ENCODE peak calls at places on chromosomes 11 and 22, in five cellular contexts. M is IMR-90, O is A549, R is ovary, Q is heart left ventricle. K is an unnamed sample. For H3K4me1, the result is how much of the 10 kb centered on the place peaks cover.

GRCh38 chr11:126352934-126353801 is 2.3 kb upstream of the ST3GAL4 start:
- DNase-seq in M (peak), O (no peak), R (no peak), Q (no peak), K (no peak)

GRCh38 chr11:2086239-2087040 is 52.7 kb downstream of the IGF2 start:
- DNase-seq in M (no peak), O (no peak), R (peak), Q (no peak), K (peak)

GRCh38 chr22:18978506-18978905 is 42.4 kb upstream of the PRODH start:
- DNase-seq in M (no peak), O (no peak), R (no peak), Q (no peak), K (no peak)

GRCh38 chr11:120332822-120333716 is 3.1 kb upstream of the ARHGEF12 start:
- DNase-seq in M (no peak), O (no peak), R (no peak), Q (no peak), K (no peak)

GRCh38 chr11:17401841-17402240 is 13.4 kb upstream of the KCNJ11 start:
- DNase-seq in M (no peak), O (no peak), R (no peak), Q (no peak), K (no peak)

GRCh38 chr11:71491531-71492329 is 35.3 kb upstream of the KRTAP5-7 start:
- DNase-seq in M (no peak), O (no peak), R (no peak), Q (peak), K (no peak)

GRCh38 chr11:84264066-84264465 is 977.9 kb upstream of the CCDC90B start:
- DNase-seq in M (no peak), O (no peak), R (no peak), Q (no peak), K (no peak)

GRCh38 chr11:32131321-32131720 is 40.4 kb downstream of the RCN1 start:
- DNase-seq in M (peak), O (no peak), R (no peak), Q (no peak), K (no peak)

GRCh38 chr11:94737171-94737611 is 31.0 kb upstream of the AMOTL1 start:
- DNase-seq in M (peak), O (no peak), R (no peak), Q (no peak), K (no peak)

GRCh38 chr22:20610243-20610686 is 102.9 kb downstream of the MED15 start:
- DNase-seq in M (no peak), O (no peak), R (no peak), Q (no peak), K (no peak)

GRCh38 chr11:862028-862703 is 19.5 kb downstream of the TSPAN4 start:
- DNase-seq in M (no peak), O (no peak), R (peak), Q (no peak), K (no peak)

GRCh38 chr11:19714387-19715363 is 2.0 kb downstream of the NAV2 start:
- DNase-seq in M (peak), O (no peak), R (no peak), Q (peak), K (no peak)

GRCh38 chr11:88535916-88536547 is 198.5 kb upstream of the CTSC start:
- DNase-seq in M (peak), O (peak), R (no peak), Q (no peak), K (no peak)

GRCh38 chr11:115941481-115941993 is 437.3 kb upstream of the CADM1 start:
- DNase-seq in M (peak), O (no peak), R (peak), Q (peak), K (no peak)

GRCh38 chr11:8338138-8338537 is 74.5 kb upstream of the LMO1 start:
- DNase-seq in M (peak), O (peak), R (peak), Q (peak), K (peak)

GRCh38 chr22:25169278-25170031 is 30.2 kb upstream of the CRYBB3 start:
- DNase-seq in M (no peak), O (no peak), R (no peak), Q (no peak), K (no peak)

GRCh38 chr22:36156515-36157419 is 3.8 kb downstream of the APOL3 start:
- DNase-seq in M (peak), O (no peak), R (peak), Q (peak), K (peak)

GRCh38 chr11:12524865-12525264 is 147.5 kb downstream of the PARVA start:
- DNase-seq in M (no peak), O (no peak), R (no peak), Q (no peak), K (no peak)

GRCh38 chr11:12120031-12121008 is 9.9 kb downstream of the MICAL2 start:
- DNase-seq in M (peak), O (no peak), R (no peak), Q (no peak), K (no peak)

GRCh38 chr11:67119577-67120391 is 721 bp downstream of the KDM2A start:
- DNase-seq in M (no peak), O (peak), R (peak), Q (peak), K (peak)

GRCh38 chr22:38240734-38241252 is 32.0 kb downstream of the TMEM184B start:
- DNase-seq in M (peak), O (peak), R (peak), Q (no peak), K (peak)

GRCh38 chr11:121800704-121801516 is 315.1 kb downstream of the BLID start:
- DNase-seq in M (no peak), O (no peak), R (peak), Q (no peak), K (no peak)

GRCh38 chr11:118771481-118772278 is 19.3 kb downstream of the DDX6 start:
- DNase-seq in M (no peak), O (no peak), R (no peak), Q (no peak), K (no peak)

GRCh38 chr11:31779268-31779879 is 31.7 kb downstream of the PAX6 start:
- DNase-seq in M (peak), O (no peak), R (no peak), Q (no peak), K (no peak)

GRCh38 chr11:119363874-119364590 is 17.5 kb downstream of the USP2 start:
- DNase-seq in M (no peak), O (peak), R (peak), Q (peak), K (peak)

GRCh38 chr11:33777906-33778305 is 3.6 kb upstream of the FBXO3 start:
- DNase-seq in M (no peak), O (no peak), R (no peak), Q (no peak), K (no peak)

GRCh38 chr22:21780259-21780658 is 44.7 kb upstream of the YPEL1 start:
- DNase-seq in M (no peak), O (no peak), R (no peak), Q (no peak), K (no peak)

GRCh38 chr11:39745401-39745800 is 1714.1 kb downstream of the LRRC4C start:
- DNase-seq in M (no peak), O (no peak), R (no peak), Q (no peak), K (no peak)

GRCh38 chr11:77047007-77047927 is 13.1 kb downstream of the B3GNT6 start:
- DNase-seq in M (peak), O (peak), R (peak), Q (peak), K (peak)

GRCh38 chr11:69630009-69630870 is 10.7 kb upstream of the CCND1 start:
- DNase-seq in M (no peak), O (no peak), R (no peak), Q (no peak), K (no peak)

GRCh38 chr11:69627551-69627950 is 13.4 kb upstream of the CCND1 start:
- DNase-seq in M (no peak), O (no peak), R (no peak), Q (no peak), K (no peak)

GRCh38 chr11:69620663-69621290 is 20.2 kb upstream of the CCND1 start:
- DNase-seq in M (no peak), O (no peak), R (no peak), Q (no peak), K (no peak)

GRCh38 chr11:69624293-69624692 is 16.7 kb upstream of the CCND1 start:
- DNase-seq in M (no peak), O (no peak), R (no peak), Q (no peak), K (no peak)

GRCh38 chr11:69625476-69625875 is 15.5 kb upstream of the CCND1 start:
- DNase-seq in M (no peak), O (no peak), R (no peak), Q (no peak), K (no peak)
- H3K4me1 ChIP-seq in M (under half), O (under half), R (under half), Q (under half), K (under half)

DNA sequence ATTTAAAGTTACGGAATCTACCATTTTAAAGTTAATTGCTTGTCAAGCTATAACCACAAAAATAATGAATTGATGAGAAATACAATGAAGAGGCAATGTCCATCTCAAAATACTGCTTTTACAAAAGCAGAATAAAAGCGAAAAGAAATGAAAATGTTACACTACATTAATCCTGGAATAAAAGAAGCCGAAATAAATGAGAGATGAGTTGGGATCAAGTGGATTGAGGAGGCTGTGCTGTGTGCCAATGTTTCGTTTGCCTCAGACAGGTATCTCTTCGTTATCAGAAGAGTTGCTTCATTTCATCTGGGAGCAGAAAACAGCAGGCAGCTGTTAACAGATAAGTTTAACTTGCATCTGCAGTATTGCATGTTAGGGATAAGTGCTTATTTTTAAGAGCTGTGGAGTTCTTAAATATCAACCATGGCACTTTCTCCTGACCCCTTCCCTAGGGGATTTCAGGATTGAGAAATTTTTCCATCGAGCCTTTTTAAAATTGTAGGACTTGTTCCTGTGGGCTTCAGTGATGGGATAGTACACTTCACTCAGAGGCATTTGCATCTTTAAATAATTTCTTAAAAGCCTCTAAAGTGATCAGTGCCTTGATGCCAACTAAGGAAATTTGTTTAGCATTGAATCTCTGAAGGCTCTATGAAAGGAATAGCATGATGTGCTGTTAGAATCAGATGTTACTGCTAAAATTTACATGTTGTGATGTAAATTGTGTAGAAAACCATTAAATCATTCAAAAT is 4.2 kb downstream of the MALAT1 start:
- DNase-seq in M (peak), O (no peak), R (no peak), Q (no peak), K (no peak)
- TF ChIP-seq POLR2A in M (no peak), O (no peak), R (no peak), Q (peak), K (peak)

DNA sequence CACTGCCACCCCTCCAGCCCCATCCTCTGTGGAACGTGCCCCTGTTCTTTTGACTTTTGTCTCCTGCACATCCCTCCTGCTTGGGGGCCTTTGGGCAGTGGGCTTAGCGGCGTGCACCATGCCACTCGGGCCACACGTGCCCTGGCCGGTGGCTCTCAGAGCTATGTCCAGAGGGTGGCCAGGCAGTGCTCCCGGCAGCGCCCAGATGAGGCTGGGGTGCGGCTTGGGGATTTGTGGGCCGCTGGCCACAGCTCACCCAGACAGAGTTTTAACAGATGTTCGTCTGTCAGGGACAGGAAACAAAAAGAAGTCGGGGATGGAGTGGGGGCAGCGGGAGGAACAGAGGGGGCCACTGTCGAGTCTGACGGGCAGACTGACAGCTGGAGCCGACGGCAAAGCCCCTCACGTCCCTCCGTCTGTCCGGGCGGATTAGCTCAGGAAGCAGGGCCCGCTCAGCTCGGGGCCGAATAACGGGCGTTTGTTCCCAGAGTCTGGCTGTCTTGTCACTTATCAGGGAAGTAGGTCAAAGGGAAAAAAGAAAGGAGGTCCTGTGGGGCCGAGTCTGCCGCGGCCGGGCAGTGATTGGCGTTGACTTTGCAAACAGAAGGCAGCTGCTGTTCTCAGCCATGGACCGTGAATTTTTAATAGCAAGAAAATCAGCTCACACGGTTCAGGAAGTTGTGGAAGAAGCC is 61.6 kb downstream of the LRP5 start:
- DNase-seq in M (peak), O (no peak), R (peak), Q (peak), K (peak)
- H3K4me3 ChIP-seq in M (no peak), O (no peak), R (peak), Q (no peak), K (peak)

GRCh38 chr11:125170001-125170405 is 5.5 kb downstream of the PKNOX2 start:
- DNase-seq in M (peak), O (no peak), R (peak), Q (no peak), K (no peak)

GRCh38 chr11:125167954-125168821 is 3.6 kb downstream of the PKNOX2 start:
- DNase-seq in M (peak), O (no peak), R (no peak), Q (no peak), K (no peak)

GRCh38 chr11:125171974-125172373 is 7.4 kb downstream of the PKNOX2 start:
- DNase-seq in M (no peak), O (no peak), R (no peak), Q (no peak), K (no peak)

GRCh38 chr11:125168875-125169537 is 4.5 kb downstream of the PKNOX2 start:
- DNase-seq in M (peak), O (no peak), R (peak), Q (no peak), K (no peak)

DNA sequence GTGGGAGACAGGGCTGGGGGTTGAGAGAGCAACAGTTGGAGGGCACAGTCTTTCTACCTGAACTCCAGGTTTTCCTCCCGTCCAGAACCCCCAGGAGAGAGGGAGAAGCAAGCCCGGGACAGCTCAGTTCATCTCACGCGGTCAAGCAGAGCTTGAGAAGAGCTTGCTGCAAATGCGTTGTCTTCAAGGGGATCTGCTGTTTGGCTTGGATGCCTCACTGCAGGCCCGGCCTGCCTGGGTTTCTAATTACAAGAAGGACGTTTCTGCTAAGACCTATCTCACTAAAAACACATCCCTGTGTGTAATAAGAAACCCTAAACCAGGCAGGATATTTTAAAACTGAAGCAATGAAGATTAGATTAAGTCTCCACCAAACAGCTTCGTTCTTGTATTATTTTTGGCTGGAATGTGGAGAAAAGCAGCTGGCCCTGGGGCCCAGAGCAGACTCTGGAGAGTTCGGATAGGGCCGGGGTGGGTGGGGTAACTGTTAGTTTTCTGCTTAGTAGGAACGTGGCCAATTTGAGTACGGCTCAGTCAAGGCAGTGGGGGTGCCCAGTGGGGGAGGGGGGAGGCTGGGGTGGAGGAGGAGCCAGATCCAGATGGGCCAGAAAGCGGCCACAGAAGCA is 6.0 kb downstream of the PKNOX2 start:
- DNase-seq in M (peak), O (no peak), R (peak), Q (peak), K (no peak)
- H3K4me1 ChIP-seq in M (under half), O (under half), R (under half), Q (under half), K (under half)

DNA sequence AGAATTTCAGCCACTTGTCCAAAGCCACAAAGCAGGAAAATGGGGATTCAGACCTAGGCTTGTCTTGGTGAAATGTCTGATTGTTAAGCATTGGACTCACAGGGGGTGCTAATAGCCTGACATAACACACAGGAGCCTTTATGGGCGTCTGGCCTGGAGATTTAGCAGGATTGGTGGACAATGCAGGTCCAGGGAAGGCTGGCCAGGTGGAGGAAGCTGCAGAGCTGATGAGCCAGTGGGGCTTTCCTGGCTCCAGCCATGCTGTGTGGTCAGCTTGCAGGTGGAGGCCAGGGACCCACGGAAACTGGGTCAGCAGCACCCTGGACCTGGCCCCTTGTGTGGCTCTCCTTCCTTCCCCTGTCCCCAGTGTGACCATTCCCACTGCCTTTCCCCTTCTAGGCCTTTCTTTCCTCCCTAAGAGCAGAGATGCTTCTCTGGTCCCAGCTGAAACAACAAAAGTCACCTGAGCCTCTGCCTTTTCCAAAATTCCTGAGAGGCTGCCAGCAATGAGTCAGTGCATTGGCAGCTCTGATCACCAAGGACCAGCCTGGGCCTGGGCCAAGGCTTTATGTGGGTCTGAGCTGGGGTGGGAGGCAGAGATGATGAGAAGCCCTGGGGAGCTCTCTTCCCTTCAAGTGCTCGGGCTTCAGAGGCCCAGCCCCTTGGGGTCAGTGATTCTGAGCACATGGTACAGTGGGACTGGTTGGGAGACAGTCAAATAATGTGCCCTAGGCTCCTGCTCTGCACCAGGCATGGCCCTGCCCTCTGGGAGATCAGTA is 85.2 kb downstream of the CCDC81 start:
- DNase-seq in M (peak), O (peak), R (peak), Q (peak), K (no peak)
- TF ChIP-seq POLR2A in M (no peak), O (no peak), R (no peak), Q (no peak), K (no peak)

GRCh38 chr22:42680648-42681047 is 31.5 kb upstream of the CYB5R3 start:
- DNase-seq in M (peak), O (peak), R (no peak), Q (no peak), K (no peak)
- H3K4me3 ChIP-seq in M (no peak), O (no peak), R (no peak), Q (no peak), K (no peak)

K was measured in Peyer's patch.